ENCODE peak calls at places on chromosomes 12 and 14, in seven cellular contexts. X is A549, U is tibial nerve, L is IMR-90, P is heart left ventricle, Y is transverse colon, T is H54. V is an unnamed sample.

GRCh38 chr12:21912318-21912717 is 28.9 kb downstream of the ABCC9 start:
- DNase-seq in X (no peak), U (no peak), L (peak), P (no peak), Y (no peak), T (no peak), V (no peak)

GRCh38 chr14:70472253-70473159 is 20.5 kb downstream of the ADAM21 start:
- DNase-seq in X (no peak), U (no peak), L (no peak), P (no peak), Y (no peak), T (no peak), V (no peak)

GRCh38 chr12:122830517-122831214 is 4.6 kb upstream of the HIP1R start:
- DNase-seq in X (peak), U (no peak), L (peak), P (no peak), Y (peak), T (peak), V (no peak)

GRCh38 chr14:38405851-38406630 is 150.1 kb upstream of the CLEC14A start:
- DNase-seq in X (no peak), U (no peak), L (peak), P (no peak), Y (no peak), T (no peak), V (no peak)

GRCh38 chr12:103677341-103677740 is 90.3 kb downstream of the STAB2 start:
- DNase-seq in X (no peak), U (no peak), L (no peak), P (no peak), Y (peak), T (no peak), V (peak)

GRCh38 chr14:29553427-29553826 is 374.2 kb downstream of the PRKD1 start:
- DNase-seq in X (no peak), U (no peak), L (no peak), P (no peak), Y (no peak), T (no peak), V (no peak)

GRCh38 chr12:12660201-12660600 is 35.8 kb downstream of the GPR19 start:
- DNase-seq in X (no peak), U (no peak), L (no peak), P (no peak), Y (no peak), T (no peak), V (no peak)

GRCh38 chr14:101333335-101334280 is 227.7 kb upstream of the DIO3 start:
- DNase-seq in X (no peak), U (no peak), L (no peak), P (no peak), Y (no peak), T (peak), V (no peak)

GRCh38 chr14:59829941-59830734 is 40.4 kb downstream of the RTN1 start:
- DNase-seq in X (no peak), U (no peak), L (no peak), P (no peak), Y (no peak), T (peak), V (no peak)

GRCh38 chr12:85947286-85947685 is 73.2 kb downstream of the NTS start:
- DNase-seq in X (no peak), U (no peak), L (no peak), P (no peak), Y (no peak), T (no peak), V (no peak)

GRCh38 chr12:113825705-113826104 is 140.4 kb downstream of the RBM19 start:
- DNase-seq in X (no peak), U (no peak), L (no peak), P (no peak), Y (no peak), T (no peak), V (no peak)

GRCh38 chr12:131281016-131281415 is 327.3 kb downstream of the ADGRD1 start:
- DNase-seq in X (no peak), U (no peak), L (no peak), P (peak), Y (no peak), T (no peak), V (no peak)

GRCh38 chr12:86772688-86773087 is 516.5 kb upstream of the MGAT4C start:
- DNase-seq in X (no peak), U (no peak), L (peak), P (no peak), Y (no peak), T (no peak), V (no peak)

GRCh38 chr14:94638330-94638729 is 26.1 kb downstream of the SERPINA3 start:
- DNase-seq in X (no peak), U (no peak), L (peak), P (no peak), Y (no peak), T (no peak), V (no peak)

GRCh38 chr12:66189476-66189823 is 436 bp downstream of the IRAK3 start:
- DNase-seq in X (no peak), U (no peak), L (no peak), P (no peak), Y (no peak), T (no peak), V (no peak)

GRCh38 chr12:19432309-19433170 is 6.8 kb upstream of the AEBP2 start:
- DNase-seq in X (no peak), U (no peak), L (no peak), P (no peak), Y (no peak), T (no peak), V (no peak)

GRCh38 chr14:20400965-20401593 is 12.2 kb downstream of the TEP1 start:
- DNase-seq in X (peak), U (no peak), L (peak), P (no peak), Y (no peak), T (no peak), V (no peak)

GRCh38 chr12:6347367-6348338 is 5.8 kb upstream of the TNFRSF1A start:
- DNase-seq in X (no peak), U (peak), L (peak), P (peak), Y (no peak), T (no peak), V (no peak)

GRCh38 chr12:120992989-120993388 is 14.6 kb downstream of the HNF1A start:
- DNase-seq in X (no peak), U (no peak), L (no peak), P (no peak), Y (no peak), T (no peak), V (no peak)

GRCh38 chr12:6569312-6569711 is 1.2 kb upstream of the NOP2 start:
- DNase-seq in X (no peak), U (no peak), L (no peak), P (no peak), Y (no peak), T (no peak), V (no peak)

GRCh38 chr12:85374981-85375380 is 95.0 kb downstream of the ALX1 start:
- DNase-seq in X (no peak), U (no peak), L (no peak), P (no peak), Y (no peak), T (no peak), V (no peak)

GRCh38 chr12:119673634-119674033 is 5.7 kb downstream of the PRKAB1 start:
- DNase-seq in X (no peak), U (no peak), L (no peak), P (peak), Y (peak), T (no peak), V (no peak)

GRCh38 chr14:76715927-76716200 is 45.4 kb upstream of the VASH1 start:
- DNase-seq in X (no peak), U (no peak), L (no peak), P (peak), Y (no peak), T (no peak), V (no peak)

GRCh38 chr14:71932229-71932951 is at the start of gene RGS6:
- DNase-seq in X (no peak), U (no peak), L (no peak), P (peak), Y (peak), T (no peak), V (peak)
- TF ChIP-seq POLR2A in X (no peak), U (no peak), L (no peak), P (no peak), Y (no peak), T (no peak), V (no peak)

GRCh38 chr14:91354979-91355685 is 62.5 kb downstream of the CCDC88C start:
- DNase-seq in X (peak), U (no peak), L (no peak), P (no peak), Y (peak), T (no peak), V (no peak)
- TF ChIP-seq POLR2A in X (no peak), U (no peak), L (no peak), P (no peak), Y (no peak), T (no peak), V (no peak)

DNA sequence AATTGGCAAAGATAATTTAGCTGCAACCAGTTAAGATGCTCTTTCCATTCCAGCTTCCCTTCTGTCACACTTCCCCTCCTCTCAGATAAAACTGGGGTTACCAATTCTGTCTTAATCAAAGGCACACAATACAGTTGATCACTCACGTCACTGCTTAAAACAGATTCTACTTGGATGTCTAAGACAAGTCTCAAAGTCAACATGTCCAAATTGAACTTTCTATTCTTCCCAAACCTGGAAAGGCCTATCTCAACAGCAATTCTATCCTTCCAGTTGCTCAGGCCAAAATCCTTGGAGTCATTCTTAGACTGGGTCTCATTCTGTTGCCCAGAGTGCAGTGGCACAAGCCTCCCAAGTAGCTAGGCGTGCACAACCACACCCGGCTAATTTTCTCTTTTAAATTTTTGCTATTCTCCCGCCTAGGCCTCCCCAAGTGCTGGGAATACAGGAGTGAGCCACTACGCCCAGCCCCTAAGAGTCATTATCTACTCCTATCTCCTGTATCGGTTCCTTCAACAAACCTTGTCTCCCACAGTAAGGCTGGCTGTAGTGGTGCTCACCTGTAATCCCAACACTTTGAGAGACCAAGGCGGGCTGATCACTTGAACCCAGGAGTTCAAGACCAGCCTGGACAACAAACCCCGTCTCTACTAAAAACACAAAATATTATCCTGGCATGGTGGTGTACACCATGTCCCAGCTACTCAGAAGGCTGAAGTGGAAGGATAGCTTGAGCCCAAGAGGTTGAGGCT is 4.8 kb downstream of the RPS29 start:
- DNase-seq in X (no peak), U (no peak), L (no peak), P (no peak), Y (no peak), T (no peak), V (no peak)
- TF ChIP-seq POLR2A in X (no peak), U (no peak), L (no peak), P (no peak), Y (no peak), T (no peak), V (no peak)

DNA sequence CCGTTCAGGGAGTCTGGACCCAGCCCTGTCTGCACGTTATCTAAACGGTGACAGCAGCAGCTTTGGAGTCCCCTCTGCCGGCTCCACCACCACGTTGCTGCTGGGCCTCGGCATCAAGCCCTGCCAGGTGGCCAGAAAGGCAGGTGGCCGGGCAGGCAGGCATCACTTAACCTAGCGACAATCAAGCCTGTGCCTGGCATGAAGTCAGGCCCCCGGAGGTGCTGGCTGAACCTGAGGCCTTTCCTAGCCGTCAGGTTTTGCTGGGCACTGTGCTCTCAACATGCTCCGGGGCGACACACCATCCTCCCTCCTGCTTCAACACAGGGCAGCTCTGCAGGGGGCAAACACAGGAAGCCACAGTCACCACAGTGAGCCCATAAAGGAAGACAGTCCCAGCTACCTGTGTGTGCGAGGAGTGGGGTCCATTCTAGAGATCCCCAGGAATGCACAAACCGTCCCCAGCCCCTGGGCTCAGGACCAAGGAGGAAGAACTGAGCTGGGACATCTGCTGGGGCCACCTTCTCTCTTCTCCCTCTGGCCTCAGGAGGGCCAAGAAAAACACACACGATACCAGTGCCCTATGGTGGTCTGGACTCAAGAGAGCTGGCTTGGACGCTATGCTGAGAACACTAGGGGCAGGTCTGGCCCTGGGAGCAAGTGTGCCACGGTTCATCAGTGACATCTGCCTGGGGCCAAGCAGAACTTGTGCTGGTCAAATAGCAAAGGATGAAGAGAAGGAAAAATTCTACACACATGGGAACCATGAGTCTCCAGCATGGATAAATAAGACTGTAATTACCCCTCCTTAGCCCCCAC is 44.7 kb downstream of the CCDC88C start:
- DNase-seq in X (no peak), U (no peak), L (no peak), P (no peak), Y (peak), T (no peak), V (no peak)
- TF ChIP-seq POLR2A in X (no peak), U (no peak), L (no peak), P (no peak), Y (no peak), T (no peak), V (no peak)

DNA sequence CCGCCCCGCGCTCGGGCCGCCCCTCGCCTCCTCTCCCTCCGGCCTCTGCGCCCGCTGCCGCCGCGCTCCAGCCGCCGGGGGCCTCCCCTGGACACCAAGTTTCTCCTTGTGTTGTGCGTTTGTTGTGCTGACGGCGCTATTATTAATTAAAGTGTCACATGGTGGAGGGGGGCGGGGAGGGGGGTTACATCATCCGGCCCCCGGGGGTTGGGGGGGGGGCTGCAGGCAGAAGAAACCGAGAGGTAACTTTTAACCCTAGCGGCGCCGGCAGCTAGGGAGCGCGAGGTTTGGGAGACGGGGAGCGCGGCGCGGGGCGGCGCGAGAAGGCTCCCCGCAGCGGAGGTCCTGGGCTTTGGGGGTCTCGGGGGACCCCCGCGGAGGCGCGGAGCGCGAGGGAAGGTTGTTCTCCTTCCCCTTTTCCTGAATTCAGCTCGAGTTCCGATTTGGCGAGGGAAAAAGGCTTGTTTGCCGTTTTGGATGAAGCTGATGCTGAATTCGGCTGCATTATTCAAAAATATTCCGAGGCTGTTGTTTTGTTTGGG is at the start of gene HRK:
- DNase-seq in X (no peak), U (no peak), L (no peak), P (no peak), Y (no peak), T (no peak), V (no peak)
- TF ChIP-seq POLR2A in X (no peak), U (no peak), L (no peak), P (no peak), Y (no peak), T (no peak), V (no peak)

DNA sequence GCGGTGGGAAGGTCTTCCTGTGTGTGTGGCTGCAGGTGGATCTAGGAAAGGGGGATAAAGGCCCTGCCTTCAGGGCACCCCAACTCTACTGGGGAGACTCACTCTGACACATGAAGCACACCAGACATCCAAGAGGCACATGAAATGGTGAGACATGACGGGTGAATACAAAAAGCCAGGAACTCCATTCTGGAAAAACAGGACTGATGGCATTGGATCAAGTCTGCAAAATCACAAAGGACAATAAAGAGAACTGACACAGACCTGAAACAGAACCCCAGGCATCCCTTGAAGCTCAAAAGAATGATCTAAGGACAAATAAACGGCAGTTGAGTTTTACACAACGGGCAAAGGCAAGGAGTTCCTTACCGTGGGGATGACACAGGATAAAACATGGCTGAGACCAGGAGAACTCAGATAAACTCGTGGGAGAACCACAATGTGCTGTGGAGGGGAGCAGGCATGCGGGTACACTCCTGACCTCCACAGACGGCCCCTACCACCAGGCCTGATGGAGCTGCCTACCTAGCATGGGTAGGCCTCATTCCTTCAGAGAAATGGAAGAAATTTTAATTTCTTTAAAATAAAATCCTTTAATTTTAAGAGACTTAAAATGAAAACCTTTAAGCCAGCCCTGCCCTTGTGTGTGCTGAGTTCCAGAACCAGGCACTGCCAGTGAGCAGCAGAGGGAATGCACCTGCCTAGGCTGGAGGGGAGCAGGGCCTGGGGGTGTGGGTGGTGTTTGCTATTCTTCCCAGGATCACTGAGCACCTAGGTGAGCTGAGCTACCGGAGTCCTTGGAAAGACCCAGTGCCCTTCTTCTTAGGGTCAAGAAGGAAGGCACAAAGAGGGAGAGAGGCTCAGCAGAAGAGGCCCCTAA is 100.1 kb downstream of the SINHCAF start:
- DNase-seq in X (no peak), U (no peak), L (no peak), P (no peak), Y (no peak), T (no peak), V (no peak)
- TF ChIP-seq POLR2A in X (no peak), U (no peak), L (no peak), P (no peak), Y (no peak), T (no peak), V (no peak)

GRCh38 chr12:52005903-52006703 is 643 bp upstream of the TAMALIN start:
- DNase-seq in X (no peak), U (peak), L (no peak), P (peak), Y (peak), T (no peak), V (no peak)

GRCh38 chr12:52005218-52005902 is 1.4 kb upstream of the TAMALIN start:
- DNase-seq in X (no peak), U (no peak), L (no peak), P (no peak), Y (no peak), T (no peak), V (no peak)

GRCh38 chr12:52007158-52007921 is 594 bp downstream of the TAMALIN start:
- DNase-seq in X (no peak), U (peak), L (no peak), P (peak), Y (peak), T (no peak), V (no peak)

GRCh38 chr12:52007982-52008510 is 1.3 kb downstream of the TAMALIN start:
- DNase-seq in X (no peak), U (no peak), L (no peak), P (no peak), Y (no peak), T (no peak), V (no peak)

GRCh38 chr12:52006726-52007157 is at the start of gene TAMALIN:
- DNase-seq in X (no peak), U (peak), L (peak), P (peak), Y (peak), T (no peak), V (peak)
- TF ChIP-seq POLR2A in X (no peak), U (peak), L (peak), P (peak), Y (peak), T (no peak), V (peak)

V was measured in breast epithelium.